ENCODE peak calls at places on chromosomes 1 and 21, in ten cellular contexts. M is astrocyte of the cerebellum; L is NCI-H510A treated with DMSO at 0.1 percent for 48 hours; B is pancreas; Z is SJSA1; K is ecto neural progenitor cell; Y is NCI-H1417; N is GOT3; H is activated naive CD4-positive, alpha-beta T cell; G is NCI-H1092. F is an unnamed sample.

GRCh38 chr1:8396912-8397406 is 79.0 kb downstream of the SLC45A1 start:
- DNase-seq in G (no peak), L (no peak), N (peak; percentile 22), Z (peak; percentile 91), K (no peak), M (peak; percentile 74), B (no peak), Y (no peak), H (no peak), F (no peak)

GRCh38 chr21:35963920-35964451 is 96.3 kb downstream of the SETD4 start:
- DNase-seq in H (no peak), L (no peak), Y (no peak), N (no peak), B (no peak), M (no peak), Z (no peak), G (no peak), K (no peak), F (no peak)

GRCh38 chr1:84525738-84526137 is 19.4 kb upstream of the GNG5 start:
- DNase-seq in L (no peak), Y (no peak), K (no peak), Z (no peak), H (no peak), M (no peak), B (no peak), G (no peak), N (no peak), F (no peak)

GRCh38 chr1:25958475-25958874 is 39.4 kb downstream of the PAFAH2 start:
- DNase-seq in L (no peak), B (no peak), K (no peak), M (no peak), H (no peak), Y (no peak), Z (peak; percentile 46), N (no peak), G (no peak), F (no peak)

GRCh38 chr21:43188181-43188580 is 19.4 kb downstream of the CRYAA start:
- DNase-seq in K (peak; percentile 3), M (no peak), H (no peak), L (no peak), Z (no peak), B (no peak), N (no peak), Y (no peak), G (no peak), F (no peak)

GRCh38 chr1:29424266-29424665 is 187.9 kb downstream of the PTPRU start:
- DNase-seq in K (peak; percentile 16), G (no peak), B (no peak), N (no peak), M (no peak), H (no peak), Y (no peak), L (no peak), Z (no peak), F (no peak)

GRCh38 chr21:36756527-36756926 is 57.6 kb downstream of the SIM2 start:
- DNase-seq in M (no peak), Y (no peak), L (peak; percentile 6), G (no peak), Z (peak; percentile 90), K (no peak), H (no peak), N (no peak), B (no peak), F (no peak)

GRCh38 chr1:222247811-222248310 is 300.0 kb downstream of the HHIPL2 start:
- DNase-seq in H (no peak), L (no peak), Y (no peak), Z (no peak), M (no peak), K (no peak), B (no peak), N (no peak), G (no peak), F (no peak)

GRCh38 chr1:39116868-39117728 is 87.4 kb upstream of the MACF1 start:
- DNase-seq in H (no peak), N (no peak), K (no peak), L (no peak), Y (no peak), G (no peak), M (no peak), B (no peak), Z (peak; percentile 53), F (no peak)

GRCh38 chr21:45820171-45821091 is 161.1 kb upstream of the COL6A1 start:
- DNase-seq in L (peak; percentile 66), K (peak; percentile 90), H (peak; percentile 50), B (peak; percentile 64), Z (peak; percentile 76), N (peak; percentile 33), M (peak; percentile 93), Y (peak; percentile 86), G (peak; percentile 84), F (peak; percentile 93)

GRCh38 chr21:26437326-26438009 is 135.6 kb downstream of the CYYR1 start:
- DNase-seq in M (no peak), Z (no peak), G (no peak), K (no peak), B (no peak), L (no peak), Y (no peak), H (no peak), N (no peak), F (no peak)

GRCh38 chr1:77220687-77221463 is 1.6 kb upstream of the PIGK start:
- DNase-seq in G (no peak), N (no peak), L (no peak), H (no peak), B (no peak), Y (no peak), M (no peak), K (no peak), Z (no peak), F (no peak)

GRCh38 chr1:41416552-41417334 is 55.5 kb downstream of the FOXO6 start:
- DNase-seq in B (peak; percentile 51), H (no peak), Z (peak; percentile 68), K (peak; percentile 87), G (peak; percentile 70), M (peak; percentile 40), Y (peak; percentile 81), L (peak; percentile 97), N (peak; percentile 26), F (peak; percentile 91)

GRCh38 chr1:115655307-115655664 is 13.5 kb downstream of the VANGL1 start:
- DNase-seq in K (no peak), G (no peak), Z (no peak), H (no peak), B (no peak), N (no peak), L (no peak), M (no peak), Y (no peak), F (no peak)

GRCh38 chr1:59917026-59917784 is 9.4 kb downstream of the CYP2J2 start:
- DNase-seq in B (no peak), G (no peak), K (no peak), Y (no peak), L (no peak), M (no peak), Z (no peak), N (no peak), H (no peak), F (no peak)

GRCh38 chr1:92759361-92759760 is 25.5 kb downstream of the EVI5 start:
- DNase-seq in B (no peak), G (no peak), M (no peak), Z (no peak), H (no peak), N (no peak), K (no peak), Y (no peak), L (no peak), F (no peak)

GRCh38 chr1:79738101-79738500 is 731.6 kb upstream of the ADGRL4 start:
- DNase-seq in Y (no peak), N (no peak), L (no peak), G (no peak), M (no peak), Z (no peak), H (no peak), K (no peak), B (no peak), F (no peak)

GRCh38 chr21:41593784-41594138 is 85.8 kb upstream of the TMPRSS2 start:
- DNase-seq in L (no peak), G (no peak), H (no peak), K (no peak), M (no peak), Z (no peak), N (no peak), Y (no peak), B (peak; percentile 50), F (no peak)

GRCh38 chr1:49102752-49103151 is 326.1 kb upstream of the BEND5 start:
- DNase-seq in H (no peak), G (no peak), K (no peak), M (peak; percentile 88), L (no peak), N (no peak), B (no peak), Z (no peak), Y (no peak), F (no peak)

GRCh38 chr1:243883551-243883950 is 33.5 kb upstream of the AKT3 start:
- DNase-seq in B (no peak), N (no peak), L (no peak), H (no peak), G (no peak), K (no peak), M (peak; percentile 96), Y (no peak), Z (no peak), F (no peak)

GRCh38 chr1:75233302-75233929 is 99.2 kb downstream of the LHX8 start:
- DNase-seq in K (no peak), Y (peak; percentile 63), G (peak; percentile 4), N (no peak), L (peak; percentile 86), Z (peak; percentile 18), B (no peak), M (peak; percentile 20), H (no peak), F (no peak)

GRCh38 chr1:119544165-119544762 is 37.3 kb downstream of the HSD3B1 start:
- DNase-seq in Z (no peak), K (no peak), B (no peak), Y (no peak), H (no peak), N (no peak), G (no peak), L (peak; percentile 7), M (no peak), F (no peak)

GRCh38 chr21:43188712-43189151 is 19.9 kb downstream of the CRYAA start:
- DNase-seq in N (no peak), Z (no peak), B (peak; percentile 23), K (peak; percentile 11), M (no peak), L (no peak), Y (no peak), H (no peak), G (peak; percentile 72), F (no peak)

GRCh38 chr1:52022133-52022532 is 11.5 kb downstream of the KTI12 start:
- DNase-seq in H (no peak), M (no peak), K (no peak), G (no peak), Y (no peak), N (no peak), L (no peak), Z (no peak), B (no peak), F (no peak)

GRCh38 chr21:46062471-46063211 is 35.3 kb upstream of the COL6A2 start:
- DNase-seq in H (no peak), M (no peak), Z (no peak), B (no peak), Y (no peak), L (no peak), N (no peak), G (no peak), K (no peak), F (peak; percentile 46)

GRCh38 chr1:11977625-11978024 is 2.6 kb upstream of the MFN2 start:
- DNase-seq in N (no peak), H (no peak), Y (no peak), L (no peak), G (no peak), B (no peak), K (no peak), Z (no peak), M (no peak), F (no peak)

GRCh38 chr1:51621161-51621560 is 4.3 kb downstream of the OSBPL9 start:
- DNase-seq in Z (peak; percentile 78), M (no peak), Y (no peak), K (no peak), L (no peak), G (no peak), B (no peak), N (no peak), H (no peak), F (no peak)

GRCh38 chr21:26840912-26841311 is 4.3 kb downstream of the ADAMTS1 start:
- DNase-seq in L (no peak), Y (no peak), Z (peak; percentile 52), H (no peak), K (no peak), B (no peak), G (no peak), N (peak; percentile 22), M (no peak), F (no peak)